ENCODE peak calls at places on chromosomes 5 and 9, in eight cellular contexts. F, B, V, D, H, Y, R and K are unnamed samples.

GRCh38 chr9:34072410-34072809 is 23.7 kb upstream of the UBAP2 start:
- DNase-seq in F (no peak), B (no peak), V (peak), D (no peak), H (no peak), Y (no peak), R (peak), K (peak)

GRCh38 chr9:64773491-64773931 is 511.5 kb downstream of the FOXD4L5 start:
- DNase-seq in F (peak), B (no peak), V (no peak), D (peak), H (no peak), Y (no peak), R (peak), K (no peak)

GRCh38 chr9:82275531-82275930 is 287.0 kb downstream of the SPATA31D1 start:
- DNase-seq in F (no peak), B (no peak), V (no peak), D (no peak), H (no peak), Y (no peak), R (no peak), K (no peak)

GRCh38 chr5:170333161-170333909 is 35.8 kb upstream of the LCP2 start:
- DNase-seq in F (no peak), B (no peak), V (no peak), D (no peak), H (peak), Y (no peak), R (no peak), K (no peak)

GRCh38 chr5:87526131-87526530 is 113.4 kb upstream of the CCNH start:
- DNase-seq in F (no peak), B (no peak), V (peak), D (no peak), H (no peak), Y (no peak), R (no peak), K (no peak)

GRCh38 chr9:88812938-88813670 is 178.2 kb upstream of the S1PR3 start:
- DNase-seq in F (no peak), B (no peak), V (no peak), D (no peak), H (no peak), Y (no peak), R (no peak), K (no peak)

GRCh38 chr5:8829322-8830029 is 716.4 kb downstream of the SEMA5A start:
- DNase-seq in F (no peak), B (no peak), V (no peak), D (peak), H (no peak), Y (no peak), R (no peak), K (peak)

GRCh38 chr9:127116946-127117345 is 5.5 kb downstream of the ANGPTL2 start:
- DNase-seq in F (no peak), B (no peak), V (no peak), D (peak), H (no peak), Y (no peak), R (no peak), K (no peak)

GRCh38 chr9:114006931-114007691 is 71.0 kb downstream of the AMBP start:
- DNase-seq in F (no peak), B (peak), V (no peak), D (no peak), H (no peak), Y (peak), R (peak), K (no peak)

GRCh38 chr9:107087256-107087655 is 195.8 kb upstream of the RAD23B start:
- DNase-seq in F (no peak), B (no peak), V (no peak), D (no peak), H (no peak), Y (no peak), R (no peak), K (no peak)

GRCh38 chr5:174720612-174721521 is 3.5 kb upstream of the MSX2 start:
- DNase-seq in F (no peak), B (no peak), V (no peak), D (no peak), H (no peak), Y (no peak), R (no peak), K (no peak)

GRCh38 chr5:109177782-109178181 is 232.0 kb downstream of the PJA2 start:
- DNase-seq in F (no peak), B (no peak), V (no peak), D (no peak), H (no peak), Y (no peak), R (no peak), K (no peak)

GRCh38 chr5:14364576-14365472 is 216.8 kb upstream of the OTULINL start:
- DNase-seq in F (no peak), B (no peak), V (no peak), D (no peak), H (no peak), Y (no peak), R (peak), K (peak)

GRCh38 chr9:7907636-7908195 is 108.1 kb upstream of the DMAC1 start:
- DNase-seq in F (no peak), B (no peak), V (no peak), D (no peak), H (no peak), Y (no peak), R (no peak), K (no peak)

GRCh38 chr5:175895701-175896102 is 24.3 kb downstream of the CPLX2 start:
- DNase-seq in F (no peak), B (no peak), V (no peak), D (no peak), H (peak), Y (no peak), R (peak), K (no peak)

GRCh38 chr5:142905375-142905774 is 135.2 kb downstream of the ARHGAP26 start:
- DNase-seq in F (no peak), B (no peak), V (no peak), D (no peak), H (no peak), Y (no peak), R (no peak), K (no peak)

GRCh38 chr5:131252824-131253171 is 11.1 kb upstream of the CDC42SE2 start:
- DNase-seq in F (peak), B (no peak), V (no peak), D (no peak), H (peak), Y (peak), R (no peak), K (no peak)

GRCh38 chr9:69204869-69205268 is 30.8 kb downstream of the TJP2 start:
- DNase-seq in F (no peak), B (peak), V (no peak), D (peak), H (no peak), Y (no peak), R (no peak), K (no peak)

GRCh38 chr5:5598547-5599113 is 176.2 kb downstream of the ICE1 start:
- DNase-seq in F (no peak), B (no peak), V (no peak), D (no peak), H (no peak), Y (no peak), R (no peak), K (peak)

GRCh38 chr5:173774212-173774850 is 113.8 kb upstream of the CPEB4 start:
- DNase-seq in F (peak), B (no peak), V (no peak), D (no peak), H (no peak), Y (no peak), R (no peak), K (no peak)

GRCh38 chr9:83505282-83505681 is 32.9 kb downstream of the FRMD3 start:
- DNase-seq in F (no peak), B (no peak), V (no peak), D (no peak), H (no peak), Y (no peak), R (peak), K (no peak)

GRCh38 chr9:105531530-105531929 is 26.4 kb upstream of the FKTN start:
- DNase-seq in F (no peak), B (no peak), V (no peak), D (no peak), H (no peak), Y (no peak), R (no peak), K (no peak)

GRCh38 chr9:120755827-120756434 is 37.3 kb downstream of the FBXW2 start:
- DNase-seq in F (no peak), B (no peak), V (peak), D (peak), H (peak), Y (no peak), R (peak), K (peak)

GRCh38 chr5:176392526-176392925 is 4.0 kb downstream of the HIGD2A start:
- DNase-seq in F (no peak), B (no peak), V (no peak), D (no peak), H (no peak), Y (no peak), R (no peak), K (no peak)

GRCh38 chr5:97142521-97143254 is at the start of gene LIX1:
- DNase-seq in F (no peak), B (no peak), V (peak), D (peak), H (peak), Y (no peak), R (peak), K (peak)

GRCh38 chr9:68780735-68781134 is 75.7 kb downstream of the PIP5K1B start:
- DNase-seq in F (no peak), B (no peak), V (no peak), D (no peak), H (peak), Y (no peak), R (no peak), K (peak)

GRCh38 chr9:35741740-35742139 is 7.3 kb downstream of the GBA2 start:
- DNase-seq in F (no peak), B (no peak), V (no peak), D (no peak), H (no peak), Y (no peak), R (no peak), K (no peak)

GRCh38 chr5:95261369-95262175 is 23.3 kb downstream of the MCTP1 start:
- DNase-seq in F (no peak), B (no peak), V (no peak), D (peak), H (no peak), Y (no peak), R (peak), K (peak)

GRCh38 chr5:58887721-58888409 is 305.0 kb downstream of the RAB3C start:
- DNase-seq in F (peak), B (peak), V (no peak), D (peak), H (no peak), Y (peak), R (no peak), K (no peak)

GRCh38 chr5:56671571-56671970 is 143.8 kb upstream of the MAP3K1 start:
- DNase-seq in F (no peak), B (no peak), V (no peak), D (peak), H (no peak), Y (no peak), R (no peak), K (no peak)

GRCh38 chr9:26053954-26054353 is 375.7 kb upstream of the TUSC1 start:
- DNase-seq in F (no peak), B (no peak), V (no peak), D (no peak), H (no peak), Y (no peak), R (no peak), K (no peak)

GRCh38 chr5:6820851-6821479 is 107.7 kb downstream of the TENT4A start:
- DNase-seq in F (no peak), B (no peak), V (no peak), D (no peak), H (peak), Y (no peak), R (peak), K (peak)

GRCh38 chr9:130186051-130186450 is 13.8 kb downstream of the NCS1 start:
- DNase-seq in F (no peak), B (no peak), V (no peak), D (peak), H (no peak), Y (peak), R (no peak), K (no peak)

GRCh38 chr9:89999176-89999533 is 394.3 kb downstream of the GADD45G start:
- DNase-seq in F (no peak), B (no peak), V (peak), D (no peak), H (no peak), Y (no peak), R (no peak), K (peak)

GRCh38 chr5:170960567-170960966 is 98.7 kb downstream of the RANBP17 start:
- DNase-seq in F (no peak), B (no peak), V (no peak), D (no peak), H (no peak), Y (no peak), R (no peak), K (no peak)

GRCh38 chr9:137198051-137198747 is 2.3 kb downstream of the TPRN start:
- DNase-seq in F (no peak), B (no peak), V (no peak), D (no peak), H (no peak), Y (no peak), R (no peak), K (peak)
- H3K27ac ChIP-seq in F (no peak), B (no peak), V (no peak), D (no peak), H (no peak), Y (no peak), R (no peak), K (peak)

GRCh38 chr5:172088801-172089200 is 82.4 kb upstream of the FBXW11 start:
- DNase-seq in F (no peak), B (no peak), V (no peak), D (no peak), H (no peak), Y (peak), R (no peak), K (no peak)
- H3K27ac ChIP-seq in F (no peak), B (no peak), V (no peak), D (no peak), H (no peak), Y (no peak), R (no peak), K (no peak)

GRCh38 chr5:167778228-167778627 is 513.2 kb upstream of the WWC1 start:
- DNase-seq in F (no peak), B (no peak), V (no peak), D (no peak), H (no peak), Y (no peak), R (no peak), K (no peak)
- H3K27ac ChIP-seq in F (no peak), B (no peak), V (no peak), D (no peak), H (no peak), Y (no peak), R (no peak), K (no peak)

GRCh38 chr9:133938086-133938485 is 54.0 kb downstream of the VAV2 start:
- DNase-seq in F (no peak), B (no peak), V (no peak), D (no peak), H (no peak), Y (no peak), R (no peak), K (no peak)
- H3K27ac ChIP-seq in F (no peak), B (no peak), V (no peak), D (peak), H (no peak), Y (no peak), R (no peak), K (peak)

GRCh38 chr5:74493426-74493825 is 147.1 kb downstream of the ENC1 start:
- DNase-seq in F (no peak), B (no peak), V (no peak), D (no peak), H (no peak), Y (no peak), R (no peak), K (no peak)

GRCh38 chr5:74490814-74491213 is 149.7 kb downstream of the ENC1 start:
- DNase-seq in F (no peak), B (no peak), V (no peak), D (no peak), H (no peak), Y (no peak), R (no peak), K (no peak)

GRCh38 chr5:74497706-74498105 is 142.8 kb downstream of the ENC1 start:
- DNase-seq in F (no peak), B (no peak), V (no peak), D (no peak), H (no peak), Y (no peak), R (no peak), K (no peak)

DNA sequence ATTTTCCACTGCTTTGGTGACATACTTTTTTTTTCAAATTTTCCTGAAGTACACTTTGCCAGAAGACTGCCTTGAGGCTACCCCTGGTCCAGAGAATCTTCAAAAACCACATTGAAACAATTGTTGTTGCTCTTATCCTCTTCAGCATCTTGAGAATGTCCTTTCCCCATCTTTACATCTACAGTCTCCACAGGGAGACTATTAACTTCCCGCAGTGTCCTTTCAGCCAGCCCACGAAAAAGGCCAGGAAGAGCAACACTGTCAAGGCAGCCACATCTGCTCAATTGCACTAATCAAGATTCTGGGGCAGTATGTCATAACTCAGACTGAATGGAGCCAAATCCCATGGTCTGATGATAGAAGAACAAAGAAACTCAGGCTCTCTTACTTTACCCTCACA is 148.3 kb downstream of the ENC1 start:
- DNase-seq in F (no peak), B (no peak), V (no peak), D (no peak), H (no peak), Y (no peak), R (no peak), K (no peak)
- H3K27ac ChIP-seq in F (no peak), B (no peak), V (no peak), D (no peak), H (no peak), Y (no peak), R (no peak), K (no peak)

GRCh38 chr5:65078331-65078730 is 309.6 kb downstream of the CWC27 start:
- DNase-seq in F (no peak), B (no peak), V (no peak), D (peak), H (no peak), Y (no peak), R (no peak), K (no peak)

GRCh38 chr5:65072836-65073620 is 304.3 kb downstream of the CWC27 start:
- DNase-seq in F (no peak), B (no peak), V (no peak), D (peak), H (no peak), Y (no peak), R (peak), K (no peak)

GRCh38 chr5:65077653-65078052 is 308.9 kb downstream of the CWC27 start:
- DNase-seq in F (no peak), B (no peak), V (no peak), D (no peak), H (no peak), Y (no peak), R (no peak), K (no peak)

GRCh38 chr5:65076251-65076869 is 307.6 kb downstream of the CWC27 start:
- DNase-seq in F (no peak), B (peak), V (no peak), D (peak), H (peak), Y (no peak), R (peak), K (peak)

DNA sequence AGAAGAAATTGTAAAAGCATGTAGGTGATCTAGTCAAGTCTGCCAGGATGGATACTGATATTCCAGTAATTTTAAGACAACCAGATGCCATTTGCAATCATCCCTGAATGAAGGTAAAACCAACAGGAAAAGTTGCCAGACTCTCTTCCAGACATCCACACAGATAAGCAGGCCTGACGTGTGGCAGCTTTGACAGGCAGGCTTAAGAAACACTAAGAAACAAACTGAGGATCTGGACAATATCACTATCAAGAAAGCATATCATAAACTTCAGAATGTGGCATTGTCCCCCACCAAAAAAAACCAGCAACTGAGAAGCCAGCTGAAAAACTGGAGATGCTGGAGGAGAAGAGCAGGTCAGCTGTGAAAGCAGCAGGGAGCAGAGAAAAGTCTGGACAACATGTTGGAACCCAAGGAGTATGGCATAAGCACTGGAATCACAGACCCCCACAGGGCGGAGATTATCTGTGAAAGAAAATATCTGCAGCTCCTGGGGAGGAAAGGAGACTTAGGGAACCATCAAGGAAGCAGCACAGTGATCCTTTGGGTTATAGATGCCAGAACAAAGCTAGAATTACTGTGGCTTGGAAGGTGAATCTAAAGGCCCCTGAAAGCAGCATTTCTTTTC is 307.0 kb downstream of the CWC27 start:
- DNase-seq in F (no peak), B (no peak), V (no peak), D (peak), H (no peak), Y (no peak), R (peak), K (no peak)
- H3K27ac ChIP-seq in F (peak), B (peak), V (no peak), D (no peak), H (no peak), Y (peak), R (peak), K (no peak)

GRCh38 chr5:149749481-149750365 is 19.6 kb downstream of the PPARGC1B start:
- DNase-seq in F (no peak), B (no peak), V (no peak), D (peak), H (no peak), Y (no peak), R (peak), K (peak)

GRCh38 chr5:149745944-149746326 is 15.8 kb downstream of the PPARGC1B start:
- DNase-seq in F (no peak), B (no peak), V (no peak), D (no peak), H (no peak), Y (no peak), R (no peak), K (no peak)

GRCh38 chr5:149748471-149749094 is 18.5 kb downstream of the PPARGC1B start:
- DNase-seq in F (no peak), B (no peak), V (no peak), D (no peak), H (no peak), Y (peak), R (no peak), K (no peak)

GRCh38 chr5:149747141-149747832 is 17.2 kb downstream of the PPARGC1B start:
- DNase-seq in F (peak), B (no peak), V (no peak), D (no peak), H (no peak), Y (no peak), R (no peak), K (peak)

DNA sequence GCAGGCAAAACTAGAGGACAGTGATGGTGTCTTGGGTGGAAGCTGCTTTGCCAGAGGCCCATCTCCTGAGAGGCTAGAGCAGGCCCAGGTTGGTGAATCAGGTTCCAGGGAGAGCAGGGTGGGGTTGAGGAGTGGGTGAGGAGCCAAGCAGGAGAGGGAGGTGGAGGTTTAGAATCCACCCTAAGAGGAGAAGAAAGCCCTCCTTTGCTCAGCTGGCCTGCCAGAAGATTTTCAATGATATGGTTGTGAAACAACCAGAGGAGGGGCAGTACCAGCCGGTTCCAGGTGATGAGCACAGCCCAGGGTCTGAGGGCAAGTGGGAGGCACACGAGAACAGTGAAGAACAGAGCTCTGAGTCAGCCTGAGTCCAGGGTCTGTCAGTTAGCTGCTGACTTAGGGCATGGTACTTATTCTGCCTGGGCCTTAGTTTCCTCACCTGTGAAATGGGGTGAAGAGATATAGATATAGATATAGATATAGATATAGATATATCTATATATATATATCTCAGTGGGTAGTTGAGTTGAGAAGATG is 17.8 kb downstream of the PPARGC1B start:
- DNase-seq in F (no peak), B (no peak), V (no peak), D (no peak), H (no peak), Y (no peak), R (no peak), K (peak)
- H3K27ac ChIP-seq in F (no peak), B (peak), V (no peak), D (no peak), H (no peak), Y (no peak), R (no peak), K (peak)